ENCODE peak calls at places on chromosomes 3 and 15, in five cellular contexts. O is tibial artery, P is MCF 10A, Q is psoas muscle, K is HFF-Myc. U is an unnamed sample.

GRCh38 chr3:124397088-124397487 is 333.2 kb upstream of the UMPS start:
- DNase-seq in O (no peak), K (no peak), Q (no peak), P (no peak), U (no peak)

GRCh38 chr15:56736308-56736707 is 3.0 kb upstream of the ZNF280D start:
- DNase-seq in O (no peak), K (no peak), Q (no peak), P (peak; percentile 22), U (no peak)

GRCh38 chr3:8938021-8938420 is 25.3 kb downstream of the RAD18 start:
- DNase-seq in O (no peak), Q (no peak), P (peak; percentile 49), K (peak; percentile 25), U (no peak)

GRCh38 chr3:111761309-111761795 is 97.7 kb upstream of the PHLDB2 start:
- DNase-seq in O (no peak), Q (no peak), P (peak; percentile 73), K (peak; percentile 79), U (no peak)

GRCh38 chr3:79558943-79559342 is 208.9 kb downstream of the ROBO1 start:
- DNase-seq in O (no peak), Q (no peak), P (no peak), K (no peak), U (no peak)

GRCh38 chr3:78589778-78590177 is 1178.0 kb downstream of the ROBO1 start:
- DNase-seq in K (no peak), O (no peak), P (no peak), Q (no peak), U (no peak)

GRCh38 chr15:64905119-64905831 is 6.4 kb upstream of the ANKDD1A start:
- DNase-seq in O (peak; percentile 74), Q (peak; percentile 81), K (no peak), P (peak; percentile 37), U (no peak)

GRCh38 chr3:184134746-184135148 is 411 bp upstream of the EIF2B5 start:
- DNase-seq in K (no peak), P (no peak), Q (no peak), O (no peak), U (no peak)

GRCh38 chr15:80202641-80203360 is 49.2 kb downstream of the CTXND1 start:
- DNase-seq in O (no peak), K (no peak), Q (no peak), P (peak; percentile 85), U (peak; percentile 54)

GRCh38 chr15:67024322-67024997 is 40.9 kb upstream of the SMAD3 start:
- DNase-seq in P (peak; percentile 97), Q (peak; percentile 71), O (peak; percentile 89), K (peak; percentile 94), U (peak; percentile 90)

GRCh38 chr15:78104566-78105500 is 12.5 kb downstream of the SH2D7 start:
- DNase-seq in P (no peak), O (no peak), K (no peak), Q (no peak), U (no peak)

GRCh38 chr3:51777985-51778384 is 1.1 kb downstream of the IQCF6 start:
- DNase-seq in Q (peak; percentile 30), O (no peak), P (peak; percentile 19), K (no peak), U (peak; percentile 80)

GRCh38 chr3:125231895-125232294 is 19.3 kb upstream of the SLC12A8 start:
- DNase-seq in K (no peak), P (peak; percentile 24), O (no peak), Q (no peak), U (no peak)

GRCh38 chr3:50267280-50267913 is 1.6 kb upstream of the SEMA3B start:
- DNase-seq in O (peak; percentile 60), P (no peak), K (no peak), Q (peak; percentile 72), U (no peak)

GRCh38 chr3:141618103-141618502 is 120.0 kb upstream of the RNF7 start:
- DNase-seq in O (no peak), P (no peak), Q (no peak), K (no peak), U (no peak)

GRCh38 chr3:37816271-37816670 is 45.4 kb upstream of the CTDSPL start:
- DNase-seq in K (no peak), O (no peak), P (no peak), Q (no peak), U (no peak)

GRCh38 chr15:72835289-72835890 is 51.8 kb upstream of the ADPGK start:
- DNase-seq in Q (no peak), O (no peak), P (peak; percentile 25), K (no peak), U (no peak)

GRCh38 chr3:25432191-25432720 is 4.2 kb downstream of the RARB start:
- DNase-seq in Q (no peak), K (no peak), P (no peak), O (no peak), U (no peak)

GRCh38 chr3:112776000-112776399 is 70.7 kb downstream of the CD200R1L start:
- DNase-seq in O (no peak), P (peak; percentile 70), Q (no peak), K (no peak), U (no peak)

GRCh38 chr15:73935547-73935946 is 9.3 kb downstream of the LOXL1 start:
- DNase-seq in K (no peak), O (no peak), Q (no peak), P (peak; percentile 71), U (no peak)

GRCh38 chr3:3628676-3629328 is 170.4 kb upstream of the LRRN1 start:
- DNase-seq in Q (no peak), O (no peak), K (no peak), P (no peak), U (no peak)
- TF ChIP-seq CTCF in Q (no peak), O (no peak), K (no peak), P (no peak), U (no peak)

GRCh38 chr3:126493051-126493450 is 17.4 kb upstream of the ZXDC start:
- DNase-seq in P (no peak), K (no peak), Q (no peak), O (no peak), U (no peak)

GRCh38 chr3:126488886-126489569 is 13.3 kb upstream of the ZXDC start:
- DNase-seq in P (no peak), K (no peak), Q (no peak), O (no peak), U (no peak)

GRCh38 chr3:126491221-126492013 is 15.7 kb upstream of the ZXDC start:
- DNase-seq in O (no peak), Q (peak; percentile 34), K (no peak), P (no peak), U (no peak)

GRCh38 chr3:126488205-126488604 is 12.5 kb upstream of the ZXDC start:
- DNase-seq in O (no peak), K (no peak), Q (no peak), P (no peak), U (no peak)

DNA sequence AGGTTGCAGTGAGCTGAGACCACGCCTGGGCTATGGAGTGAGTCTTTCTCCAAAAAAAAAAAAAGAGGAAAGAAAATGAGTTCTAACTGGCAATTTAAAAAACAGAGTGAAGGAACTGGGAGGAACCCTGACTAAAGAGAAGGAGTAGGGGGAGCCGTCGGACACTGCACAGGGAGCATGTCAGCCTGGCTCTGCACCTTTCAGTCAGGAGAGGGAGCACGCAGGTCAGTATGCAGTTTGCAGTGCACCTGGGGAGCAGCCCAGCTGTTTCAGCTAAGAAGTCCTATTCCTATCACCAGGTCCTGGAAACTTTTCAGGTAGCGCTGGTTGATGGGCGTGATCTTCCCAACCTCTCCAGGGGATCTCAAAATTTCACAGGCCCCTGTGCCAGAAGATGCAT is 14.9 kb upstream of the ZXDC start:
- DNase-seq in P (no peak), K (no peak), O (no peak), Q (no peak), U (no peak)
- TF ChIP-seq CTCF in P (no peak), K (no peak), O (no peak), Q (no peak), U (no peak)

GRCh38 chr3:67593761-67594234 is 60.6 kb downstream of the SUCLG2 start:
- DNase-seq in O (no peak), Q (no peak), K (no peak), P (peak; percentile 47), U (no peak)
- TF ChIP-seq CTCF in O (no peak), Q (no peak), K (no peak), P (peak; percentile 15), U (no peak)

GRCh38 chr3:55804170-55805095 is 317.3 kb upstream of the WNT5A start:
- DNase-seq in O (no peak), K (no peak), P (no peak), Q (no peak), U (no peak)
- TF ChIP-seq CTCF in O (no peak), K (no peak), P (no peak), Q (no peak), U (no peak)

GRCh38 chr15:45719490-45719889 is 84.7 kb downstream of the SQOR start:
- DNase-seq in O (no peak), K (no peak), Q (no peak), P (no peak), U (no peak)

GRCh38 chr15:45710657-45711056 is 75.8 kb downstream of the SQOR start:
- DNase-seq in K (no peak), P (no peak), Q (no peak), O (no peak), U (no peak)

GRCh38 chr15:45720183-45720582 is 85.4 kb downstream of the SQOR start:
- DNase-seq in P (no peak), K (no peak), O (no peak), Q (no peak), U (no peak)

GRCh38 chr15:45714501-45715488 is 80.0 kb downstream of the SQOR start:
- DNase-seq in Q (peak; percentile 52), K (peak; percentile 47), O (peak; percentile 56), P (peak; percentile 75), U (no peak)

DNA sequence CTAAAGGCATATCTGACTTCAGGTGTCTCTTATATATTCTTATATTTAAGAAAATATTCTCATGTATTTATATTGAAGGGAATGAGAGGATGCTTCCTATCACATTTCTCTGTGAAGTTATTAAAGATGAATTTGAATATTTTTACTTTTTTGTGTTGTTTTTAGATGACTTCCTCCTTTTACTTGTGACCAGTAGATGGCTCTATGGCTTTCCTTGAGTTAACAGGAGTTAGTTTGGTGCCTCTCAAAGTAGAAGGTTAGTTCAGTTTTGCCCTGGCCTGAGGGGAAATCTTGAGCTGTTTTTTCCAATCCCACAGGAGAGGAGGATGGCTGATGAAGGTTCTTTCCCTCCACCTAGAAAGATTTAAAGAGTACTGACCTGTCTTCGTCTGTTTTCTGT is 80.7 kb downstream of the SQOR start:
- DNase-seq in Q (no peak), K (no peak), O (no peak), P (peak; percentile 10), U (no peak)
- TF ChIP-seq CTCF in Q (no peak), K (no peak), O (no peak), P (peak; percentile 26), U (peak; percentile 52)

DNA sequence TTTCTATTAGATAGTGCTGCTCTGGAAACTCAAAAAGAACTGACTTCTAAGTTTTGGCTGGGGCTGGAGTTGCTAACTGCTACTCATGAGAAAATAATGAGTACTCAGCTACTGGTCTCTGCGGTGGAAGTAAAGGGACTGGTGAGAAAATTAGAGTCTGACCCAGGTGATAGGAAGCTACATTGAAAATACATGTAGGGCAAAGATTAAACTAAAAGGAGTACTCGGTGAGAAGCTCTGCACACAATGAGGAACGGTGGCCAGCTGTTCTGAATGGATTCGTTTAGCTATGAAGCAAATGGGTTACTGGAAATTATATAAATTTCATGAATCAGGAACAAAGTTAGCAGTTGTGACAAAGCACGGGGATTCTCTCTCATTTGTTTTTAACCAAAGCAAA is 512.9 kb upstream of the SGO1 start:
- DNase-seq in P (no peak), K (no peak), Q (no peak), O (no peak), U (no peak)
- TF ChIP-seq CTCF in P (no peak), K (no peak), Q (no peak), O (no peak), U (no peak)

U was measured in osteocyte.